ENCODE peak calls at places on chromosomes 6 and 20, in four cellular contexts. S is endothelial cell of umbilical vein, C is fibroblast of lung, G is neural progenitor cell. N is an unnamed sample.
A peak's percentile ranks its signal among the peaks of the same experiment; 100 is the strongest.

GRCh38 chr6:1651362-1651761 is 41.6 kb downstream of the FOXC1 start:
- DNase-seq in S (no peak), C (no peak), G (no peak), N (no peak)

GRCh38 chr20:3174442-3175263 is 1.3 kb upstream of the LZTS3 start:
- DNase-seq in S (peak; percentile 30), C (peak; percentile 49), G (peak; percentile 75), N (peak; percentile 65)

GRCh38 chr6:169254456-169255316 is 1.0 kb upstream of the THBS2 start:
- DNase-seq in S (no peak), C (no peak), G (no peak), N (no peak)

GRCh38 chr6:55704421-55704820 is 125.4 kb upstream of the HMGCLL1 start:
- DNase-seq in S (peak; percentile 84), C (peak; percentile 23), G (no peak), N (peak; percentile 37)

GRCh38 chr6:21305827-21306469 is 287.6 kb upstream of the SOX4 start:
- DNase-seq in S (no peak), C (peak; percentile 93), G (no peak), N (peak; percentile 62)

GRCh38 chr6:139882977-139883728 is 508.7 kb upstream of the CITED2 start:
- DNase-seq in S (peak; percentile 47), C (peak; percentile 40), G (no peak), N (peak; percentile 38)

GRCh38 chr6:28816339-28816908 is 107.4 kb downstream of the TRIM27 start:
- DNase-seq in S (no peak), C (no peak), G (peak; percentile 55), N (no peak)

GRCh38 chr20:19354950-19355349 is 142.5 kb downstream of the SLC24A3 start:
- DNase-seq in S (no peak), C (no peak), G (no peak), N (peak; percentile 33)

GRCh38 chr6:109455502-109456282 is at the start of gene MICAL1:
- DNase-seq in S (peak; percentile 17), C (peak; percentile 53), G (peak; percentile 88), N (peak; percentile 64)

GRCh38 chr6:145603424-145603833 is 131.9 kb downstream of the EPM2A start:
- DNase-seq in S (no peak), C (no peak), G (no peak), N (no peak)

GRCh38 chr6:52362443-52363221 is 681 bp downstream of the PAQR8 start:
- DNase-seq in S (peak; percentile 18), C (no peak), G (peak; percentile 61), N (peak; percentile 32)

GRCh38 chr6:166192557-166192956 is 24.9 kb upstream of the TBXT start:
- DNase-seq in S (no peak), C (no peak), G (no peak), N (no peak)

GRCh38 chr6:26351544-26351953 is 13.4 kb upstream of the BTN3A2 start:
- DNase-seq in S (peak; percentile 84), C (peak; percentile 78), G (no peak), N (peak; percentile 35)

GRCh38 chr6:20604159-20604558 is 69.9 kb downstream of the CDKAL1 start:
- DNase-seq in S (no peak), C (no peak), G (no peak), N (no peak)

GRCh38 chr20:1803216-1804128 is 91.7 kb upstream of the SIRPA start:
- DNase-seq in S (peak; percentile 72), C (peak; percentile 59), G (peak; percentile 93), N (peak; percentile 83)

GRCh38 chr6:3911614-3912336 is 62.6 kb downstream of the FAM50B start:
- DNase-seq in S (peak; percentile 91), C (peak; percentile 85), G (no peak), N (peak; percentile 80)

GRCh38 chr6:31267504-31268371 is 4.2 kb downstream of the HLA-C start:
- DNase-seq in S (no peak), C (no peak), G (no peak), N (no peak)

GRCh38 chr6:140462495-140463311 is 1088.3 kb upstream of the CITED2 start:
- DNase-seq in S (peak; percentile 62), C (peak; percentile 82), G (no peak), N (no peak)

GRCh38 chr6:4180653-4181255 is 45.4 kb upstream of the ECI2 start:
- DNase-seq in S (peak; percentile 41), C (peak; percentile 67), G (peak; percentile 12), N (peak; percentile 47)

GRCh38 chr6:123380257-123380656 is 256.5 kb downstream of the TRDN start:
- DNase-seq in S (peak; percentile 6), C (peak; percentile 39), G (peak; percentile 61), N (peak; percentile 94)

GRCh38 chr6:71608646-71609045 is 277.7 kb upstream of the RIMS1 start:
- DNase-seq in S (no peak), C (no peak), G (no peak), N (no peak)

GRCh38 chr6:133130863-133131262 is 110.3 kb upstream of the EYA4 start:
- DNase-seq in S (no peak), C (no peak), G (no peak), N (no peak)

GRCh38 chr20:32441638-32442037 is 83.5 kb downstream of the ASXL1 start:
- DNase-seq in S (no peak), C (no peak), G (no peak), N (no peak)

GRCh38 chr6:73585566-73586415 is 65.0 kb upstream of the EEF1A1 start:
- DNase-seq in S (peak; percentile 91), C (peak; percentile 83), G (no peak), N (peak; percentile 81)

GRCh38 chr20:2602746-2603145 is 49.7 kb upstream of the NOP56 start:
- DNase-seq in S (no peak), C (no peak), G (no peak), N (no peak)

GRCh38 chr20:44633872-44634600 is 17.5 kb downstream of the ADA start:
- DNase-seq in S (no peak), C (no peak), G (no peak), N (no peak)

GRCh38 chr6:8343600-8343999 is 91.7 kb downstream of the SLC35B3 start:
- DNase-seq in S (no peak), C (no peak), G (no peak), N (no peak)

GRCh38 chr20:53162251-53162835 is 190.2 kb downstream of the TSHZ2 start:
- DNase-seq in S (no peak), C (peak; percentile 75), G (peak; percentile 65), N (peak; percentile 81)

GRCh38 chr6:110491644-110492317 is 15.4 kb upstream of the SLC22A16 start:
- DNase-seq in S (no peak), C (peak; percentile 73), G (no peak), N (peak; percentile 48)

GRCh38 chr6:132483779-132484679 is 28.9 kb downstream of the STX7 start:
- DNase-seq in S (peak; percentile 71), C (peak; percentile 82), G (peak; percentile 72), N (peak; percentile 76)

GRCh38 chr6:122042380-122042779 is 357.1 kb upstream of the HSF2 start:
- DNase-seq in S (no peak), C (no peak), G (no peak), N (no peak)

GRCh38 chr20:63254536-63255384 is 497 bp upstream of the NKAIN4 start:
- DNase-seq in S (no peak), C (no peak), G (peak; percentile 79), N (no peak)
- TF ChIP-seq CTCF in S (no peak), C (no peak), G (peak; percentile 47), N (no peak)

GRCh38 chr20:22214296-22214695 is 370.1 kb downstream of the FOXA2 start:
- DNase-seq in S (no peak), C (no peak), G (no peak), N (no peak)
- TF ChIP-seq EZH2 in S (no peak), C (no peak), G (no peak), N (peak; percentile 50)

GRCh38 chr6:144330588-144330987 is 45.5 kb downstream of the UTRN start:
- DNase-seq in S (no peak), C (no peak), G (peak; percentile 30), N (no peak)
- H3K4me3 ChIP-seq in S (no peak overlapping the region), C (no peak overlapping the region), G (no peak overlapping the region), N (no peak overlapping the region)

GRCh38 chr6:88983532-88983931 is 20.1 kb upstream of the RNGTT start:
- DNase-seq in S (peak; percentile 37), C (peak; percentile 60), G (peak; percentile 48), N (peak; percentile 62)
- TF ChIP-seq CTCF in S (peak; percentile 43), C (peak; percentile 67), G (peak; percentile 57), N (peak; percentile 62)

DNA sequence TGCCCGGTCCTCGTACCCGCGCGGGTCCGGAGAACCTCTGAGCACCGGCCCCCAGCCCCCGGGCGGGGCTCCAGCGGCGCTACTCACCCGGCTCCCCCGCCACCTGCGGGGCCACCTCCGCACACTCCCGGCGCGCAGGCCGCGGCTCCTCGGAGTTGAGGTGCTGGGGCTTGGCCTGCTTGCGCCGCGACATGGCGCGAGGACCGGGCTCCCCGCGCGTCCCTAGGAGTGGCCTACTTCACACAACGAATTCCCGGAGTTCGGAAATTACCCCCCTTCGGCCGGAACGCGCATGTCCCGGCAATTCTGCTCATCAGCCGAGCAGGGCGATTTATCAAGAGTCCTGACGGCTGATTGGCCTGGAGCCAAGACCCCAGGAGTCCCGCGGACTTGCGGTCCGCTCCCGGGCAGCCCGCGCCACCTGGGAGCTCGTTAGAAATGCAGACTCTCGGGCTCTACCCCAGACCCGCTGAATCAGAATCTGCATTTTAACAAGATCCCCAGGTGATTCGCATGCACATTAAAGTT is 86.5 kb downstream of the ZFP64 start:
- DNase-seq in S (peak; percentile 56), C (peak; percentile 46), G (peak; percentile 82), N (peak; percentile 87)
- TF ChIP-seq EZH2 in S (no peak), C (no peak), G (no peak), N (no peak)

DNA sequence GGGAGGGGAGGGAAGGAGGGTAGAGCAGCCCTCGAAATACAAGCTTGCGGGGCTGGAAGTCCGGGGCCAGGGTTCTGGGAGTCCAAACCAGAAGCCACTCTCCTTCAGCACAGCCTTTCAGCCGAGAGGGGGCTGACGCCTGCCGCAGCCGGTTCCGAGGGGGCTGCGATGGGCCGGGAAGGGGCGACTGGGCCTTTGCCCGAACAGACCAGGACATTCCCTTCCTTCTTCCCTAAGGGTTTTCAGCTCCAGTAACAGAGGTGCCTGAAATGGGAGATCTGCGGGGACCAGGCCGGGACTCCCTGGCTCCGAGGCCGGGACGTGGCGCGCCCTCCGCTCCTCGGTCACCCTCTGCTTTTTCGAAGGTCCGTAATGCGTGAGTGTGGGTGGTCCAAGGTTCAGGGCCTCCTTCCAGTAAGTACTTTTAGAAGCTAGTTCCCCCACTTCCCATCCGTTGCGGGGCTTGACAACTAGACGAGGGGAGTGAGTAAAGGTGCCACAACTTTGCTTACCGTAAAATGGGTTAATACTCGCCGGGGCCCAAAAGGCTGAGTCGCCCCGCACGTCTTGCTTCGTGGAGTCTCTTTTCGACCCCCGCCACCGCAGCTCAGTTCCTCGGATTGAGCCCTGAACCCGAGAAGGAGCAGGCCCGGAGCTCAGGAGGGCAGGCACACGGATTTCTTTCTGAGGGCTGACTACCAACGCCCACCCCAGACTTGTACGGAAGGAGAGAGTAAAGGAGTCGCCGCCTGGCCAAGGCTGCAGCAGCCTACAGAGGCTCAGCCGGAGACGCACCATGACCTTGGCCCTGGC is 2.9 kb upstream of the OLIG3 start:
- DNase-seq in S (no peak), C (no peak), G (peak; percentile 48), N (no peak)
- H3K4me3 ChIP-seq in S (no peak overlapping the region), C (no peak overlapping the region), G (peak overlapping the region; percentile 27), N (no peak overlapping the region)

GRCh38 chr6:19472850-19473249 is 364.3 kb upstream of the ID4 start:
- DNase-seq in S (no peak), C (no peak), G (peak; percentile 15), N (peak; percentile 13)
- TF ChIP-seq CTCF in S (no peak), C (peak; percentile 7), G (peak; percentile 60), N (peak; percentile 52)

N was measured in A673.